ENCODE peak calls at places on chromosomes 5 and 9, in nine cellular contexts. Q, H, T, K, O, A, M, Z and V are unnamed samples.

GRCh38 chr5:116371935-116372334 is 202.7 kb downstream of the SEMA6A start:
- DNase-seq in Q (no peak), H (no peak), T (no peak), K (no peak), O (no peak), A (no peak), M (no peak), Z (no peak), V (no peak)

GRCh38 chr5:81409845-81410369 is 16.0 kb upstream of the ACOT12 start:
- DNase-seq in Q (no peak), H (no peak), T (no peak), K (no peak), O (no peak), A (no peak), M (no peak), Z (no peak), V (no peak)

GRCh38 chr5:147439253-147439652 is 70.6 kb downstream of the DPYSL3 start:
- DNase-seq in Q (no peak), H (no peak), T (no peak), K (no peak), O (no peak), A (no peak), M (peak; percentile 72), Z (no peak), V (no peak)

GRCh38 chr9:134054891-134055811 is 12.7 kb downstream of the BRD3 start:
- DNase-seq in Q (no peak), H (no peak), T (no peak), K (peak; percentile 8), O (no peak), A (no peak), M (no peak), Z (peak; percentile 12), V (no peak)

GRCh38 chr5:178627259-178627598 is 379 bp upstream of the CLK4 start:
- DNase-seq in Q (no peak), H (no peak), T (no peak), K (no peak), O (no peak), A (no peak), M (no peak), Z (no peak), V (no peak)

GRCh38 chr5:159286420-159287035 is 23.4 kb downstream of the UBLCP1 start:
- DNase-seq in Q (no peak), H (no peak), T (peak; percentile 51), K (peak; percentile 21), O (no peak), A (no peak), M (peak; percentile 57), Z (no peak), V (no peak)

GRCh38 chr5:56615750-56616149 is 199.6 kb upstream of the MAP3K1 start:
- DNase-seq in Q (no peak), H (no peak), T (no peak), K (no peak), O (no peak), A (no peak), M (no peak), Z (peak; percentile 29), V (no peak)

GRCh38 chr9:125690679-125691078 is 16.3 kb downstream of the MAPKAP1 start:
- DNase-seq in Q (no peak), H (no peak), T (no peak), K (no peak), O (no peak), A (no peak), M (no peak), Z (no peak), V (no peak)

GRCh38 chr9:7147136-7148090 is 389.6 kb downstream of the KDM4C start:
- DNase-seq in Q (no peak), H (no peak), T (no peak), K (peak; percentile 30), O (no peak), A (no peak), M (no peak), Z (no peak), V (no peak)

GRCh38 chr5:124132843-124133242 is 613.6 kb downstream of the ZNF608 start:
- DNase-seq in Q (no peak), H (no peak), T (no peak), K (no peak), O (no peak), A (no peak), M (no peak), Z (no peak), V (no peak)

GRCh38 chr5:116459306-116459705 is 115.3 kb downstream of the SEMA6A start:
- DNase-seq in Q (no peak), H (no peak), T (no peak), K (no peak), O (no peak), A (no peak), M (no peak), Z (no peak), V (no peak)

GRCh38 chr5:79120221-79120620 is 8.6 kb downstream of the BHMT start:
- DNase-seq in Q (no peak), H (peak; percentile 14), T (no peak), K (no peak), O (no peak), A (no peak), M (no peak), Z (no peak), V (no peak)

GRCh38 chr9:71306134-71306533 is 184.7 kb upstream of the TRPM3 start:
- DNase-seq in Q (no peak), H (no peak), T (no peak), K (no peak), O (no peak), A (no peak), M (no peak), Z (no peak), V (peak; percentile 14)

GRCh38 chr5:126339215-126339805 is 83.9 kb upstream of the GRAMD2B start:
- DNase-seq in Q (peak; percentile 18), H (peak; percentile 55), T (peak; percentile 81), K (peak; percentile 60), O (peak; percentile 30), A (no peak), M (peak; percentile 87), Z (peak; percentile 70), V (peak; percentile 35)

GRCh38 chr9:79246170-79246569 is 325.6 kb upstream of the TLE4 start:
- DNase-seq in Q (no peak), H (no peak), T (no peak), K (no peak), O (no peak), A (no peak), M (no peak), Z (no peak), V (no peak)
- TF ChIP-seq CTCF in Q (no peak), H (no peak), T (no peak), K (no peak), O (no peak), A (no peak), M (no peak), Z (no peak), V (no peak)

GRCh38 chr5:15734058-15734457 is 234.1 kb downstream of the FBXL7 start:
- DNase-seq in Q (no peak), H (no peak), T (no peak), K (no peak), O (no peak), A (no peak), M (no peak), Z (no peak), V (no peak)
- TF ChIP-seq CTCF in Q (no peak), H (no peak), T (no peak), K (no peak), O (no peak), A (no peak), M (no peak), Z (no peak), V (no peak)

GRCh38 chr9:97900738-97901565 is 21.3 kb downstream of the TRMO start:
- DNase-seq in Q (no peak), H (peak; percentile 32), T (peak; percentile 37), K (peak; percentile 14), O (peak; percentile 21), A (no peak), M (peak; percentile 75), Z (peak; percentile 24), V (peak; percentile 46)

GRCh38 chr9:97889941-97890557 is 32.3 kb downstream of the TRMO start:
- DNase-seq in Q (peak; percentile 14), H (peak; percentile 82), T (peak; percentile 42), K (peak; percentile 51), O (no peak), A (peak; percentile 60), M (peak; percentile 32), Z (no peak), V (peak; percentile 67)

GRCh38 chr9:97900103-97900737 is 22.1 kb downstream of the TRMO start:
- DNase-seq in Q (no peak), H (no peak), T (no peak), K (no peak), O (peak; percentile 15), A (no peak), M (peak; percentile 59), Z (no peak), V (no peak)

GRCh38 chr9:97891736-97892135 is 30.6 kb downstream of the TRMO start:
- DNase-seq in Q (no peak), H (no peak), T (no peak), K (no peak), O (no peak), A (no peak), M (no peak), Z (no peak), V (no peak)

DNA sequence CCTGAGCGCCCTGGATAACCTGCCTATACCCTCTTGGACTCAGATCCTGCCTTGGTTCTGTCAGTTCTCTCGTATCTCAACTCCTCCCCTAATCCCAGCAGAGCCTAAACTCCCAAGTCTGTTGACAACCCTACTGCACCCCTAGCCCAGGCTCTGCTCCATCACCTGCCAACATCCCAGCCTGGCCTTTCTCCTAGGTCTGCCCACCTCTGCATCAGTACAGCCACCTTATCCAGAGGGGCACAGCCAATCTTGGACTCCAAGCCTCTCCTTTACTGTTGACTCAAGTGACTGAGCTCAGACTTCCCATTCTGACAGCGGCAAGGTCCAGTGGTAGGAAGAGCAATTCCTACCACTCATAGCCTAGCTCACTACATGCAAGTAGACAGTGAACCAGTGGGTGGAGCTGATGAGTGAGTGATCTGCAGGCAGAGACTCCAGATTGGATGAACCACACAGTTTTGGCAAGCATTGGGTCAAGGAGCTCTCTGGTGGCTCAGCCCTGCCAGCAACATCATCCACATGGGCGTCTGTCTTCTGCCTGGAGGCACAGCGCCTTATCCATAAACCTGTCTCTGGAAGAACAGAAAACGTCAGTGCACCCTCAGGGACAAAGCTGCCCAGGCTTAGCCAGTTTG is 26.5 kb downstream of the TRMO start:
- DNase-seq in Q (no peak), H (peak; percentile 32), T (peak; percentile 16), K (peak; percentile 57), O (no peak), A (no peak), M (peak; percentile 29), Z (no peak), V (no peak)
- TF ChIP-seq CTCF in Q (no peak), H (no peak), T (peak; percentile 36), K (peak; percentile 48), O (peak; percentile 4), A (peak; percentile 21), M (peak; percentile 19), Z (no peak), V (no peak)

DNA sequence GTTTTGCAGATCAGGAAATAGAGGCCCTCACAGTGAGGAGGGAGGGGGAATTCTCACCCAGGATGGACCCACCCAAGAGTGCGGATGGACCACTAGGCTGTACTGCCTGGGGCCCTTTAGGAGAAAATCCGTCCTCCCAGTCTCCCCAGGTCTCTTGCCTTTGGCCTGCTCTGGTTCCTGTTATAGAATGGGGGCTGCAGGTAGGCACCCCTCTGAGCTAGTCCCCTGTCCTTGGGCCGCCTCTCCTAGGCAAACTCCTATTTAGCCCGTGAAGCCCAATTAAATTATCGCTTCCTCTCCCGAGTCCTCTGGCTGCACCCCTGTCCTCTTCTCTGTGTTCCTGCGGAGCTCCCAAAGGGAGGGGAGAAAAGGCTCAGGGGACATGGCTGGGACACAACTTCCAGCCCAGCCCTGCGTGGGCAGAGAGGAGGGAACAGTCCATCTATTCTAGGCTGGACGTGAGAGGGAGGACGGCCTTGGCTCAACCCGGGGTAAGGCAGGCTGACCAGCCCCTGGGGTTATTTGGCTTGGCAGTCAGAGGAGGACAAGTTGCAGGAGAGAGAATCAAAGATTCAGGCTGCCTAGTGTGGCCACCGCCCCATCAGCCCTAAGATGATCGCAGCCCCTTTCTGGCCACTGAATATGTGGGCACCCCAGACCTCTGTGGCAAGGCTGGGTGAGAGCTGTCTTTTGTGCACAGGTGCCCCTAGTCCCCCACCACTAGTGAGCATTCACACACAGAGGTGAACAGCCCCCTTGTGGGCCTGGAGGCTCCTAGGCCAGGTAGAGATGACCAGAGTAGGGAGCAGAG is 134.2 kb downstream of the C9orf50 start:
- DNase-seq in Q (no peak), H (no peak), T (no peak), K (no peak), O (no peak), A (no peak), M (peak; percentile 74), Z (peak; percentile 80), V (no peak)
- TF ChIP-seq CTCF in Q (no peak), H (no peak), T (no peak), K (no peak), O (no peak), A (no peak), M (no peak), Z (no peak), V (no peak)